ENCODE peak calls at places on chromosomes 2 and 18, in five cellular contexts. One of them, this sample, is unnamed.

GRCh38 chr2:75476778-75477177 is 84.0 kb downstream of the EVA1A start:
- DNase-seq in fibroblast of villous mesenchyme: no peak
- DNase-seq in H9: no peak
- DNase-seq in fibroblast of pulmonary artery: peak; percentile 13
- DNase-seq in activated CD4-positive, alpha-beta T cell treated with anti-CD3 and anti-CD28 coated beads, Interleukin-2, amount 50 U/mL, for 4 hours: no peak
- DNase-seq in this sample: peak; percentile 31

GRCh38 chr2:159516241-159516758 is 100.0 kb downstream of the BAZ2B start:
- DNase-seq in H9: no peak
- DNase-seq in fibroblast of pulmonary artery: peak; percentile 39
- DNase-seq in activated CD4-positive, alpha-beta T cell treated with anti-CD3 and anti-CD28 coated beads, Interleukin-2, amount 50 U/mL, for 4 hours: no peak
- DNase-seq in fibroblast of villous mesenchyme: peak; percentile 28
- DNase-seq in this sample: peak; percentile 58

GRCh38 chr18:48186084-48186798 is 222.9 kb downstream of the ZBTB7C start:
- DNase-seq in H9: peak; percentile 25
- DNase-seq in fibroblast of pulmonary artery: no peak
- DNase-seq in fibroblast of villous mesenchyme: no peak
- DNase-seq in activated CD4-positive, alpha-beta T cell treated with anti-CD3 and anti-CD28 coated beads, Interleukin-2, amount 50 U/mL, for 4 hours: no peak
- DNase-seq in this sample: no peak

GRCh38 chr2:181457121-181457740 is at the start of gene ITGA4:
- DNase-seq in fibroblast of villous mesenchyme: peak; percentile 82
- DNase-seq in H9: peak; percentile 80
- DNase-seq in activated CD4-positive, alpha-beta T cell treated with anti-CD3 and anti-CD28 coated beads, Interleukin-2, amount 50 U/mL, for 4 hours: peak; percentile 80
- DNase-seq in fibroblast of pulmonary artery: peak; percentile 83
- DNase-seq in this sample: peak; percentile 70

GRCh38 chr2:73828818-73829570 is at the start of gene STAMBP:
- DNase-seq in fibroblast of pulmonary artery: peak; percentile 97
- DNase-seq in fibroblast of villous mesenchyme: peak; percentile 97
- DNase-seq in H9: peak; percentile 96
- DNase-seq in activated CD4-positive, alpha-beta T cell treated with anti-CD3 and anti-CD28 coated beads, Interleukin-2, amount 50 U/mL, for 4 hours: peak; percentile 87
- DNase-seq in this sample: peak; percentile 95

GRCh38 chr2:10863837-10864236 is 47.9 kb upstream of the KCNF1 start:
- DNase-seq in H9: no peak
- DNase-seq in activated CD4-positive, alpha-beta T cell treated with anti-CD3 and anti-CD28 coated beads, Interleukin-2, amount 50 U/mL, for 4 hours: no peak
- DNase-seq in fibroblast of villous mesenchyme: no peak
- DNase-seq in fibroblast of pulmonary artery: no peak
- DNase-seq in this sample: no peak

GRCh38 chr2:181396575-181397062 is 60.6 kb upstream of the ITGA4 start:
- DNase-seq in activated CD4-positive, alpha-beta T cell treated with anti-CD3 and anti-CD28 coated beads, Interleukin-2, amount 50 U/mL, for 4 hours: no peak
- DNase-seq in fibroblast of pulmonary artery: no peak
- DNase-seq in fibroblast of villous mesenchyme: peak; percentile 73
- DNase-seq in H9: no peak
- DNase-seq in this sample: peak; percentile 19

GRCh38 chr2:224982910-224983688 is 59.2 kb downstream of the DOCK10 start:
- DNase-seq in activated CD4-positive, alpha-beta T cell treated with anti-CD3 and anti-CD28 coated beads, Interleukin-2, amount 50 U/mL, for 4 hours: no peak
- DNase-seq in H9: no peak
- DNase-seq in fibroblast of villous mesenchyme: peak; percentile 54
- DNase-seq in fibroblast of pulmonary artery: peak; percentile 71
- DNase-seq in this sample: peak; percentile 91

GRCh38 chr2:85485815-85486214 is 53.2 kb upstream of the MAT2A start:
- DNase-seq in activated CD4-positive, alpha-beta T cell treated with anti-CD3 and anti-CD28 coated beads, Interleukin-2, amount 50 U/mL, for 4 hours: no peak
- DNase-seq in fibroblast of pulmonary artery: peak; percentile 44
- DNase-seq in H9: no peak
- DNase-seq in fibroblast of villous mesenchyme: peak; percentile 52
- DNase-seq in this sample: peak; percentile 39

GRCh38 chr18:40608220-40608619 is 1346.8 kb upstream of the PIK3C3 start:
- DNase-seq in fibroblast of villous mesenchyme: peak; percentile 1
- DNase-seq in H9: no peak
- DNase-seq in fibroblast of pulmonary artery: peak; percentile 41
- DNase-seq in activated CD4-positive, alpha-beta T cell treated with anti-CD3 and anti-CD28 coated beads, Interleukin-2, amount 50 U/mL, for 4 hours: no peak
- DNase-seq in this sample: no peak

GRCh38 chr2:33051586-33052385 is 105.0 kb downstream of the LTBP1 start:
- DNase-seq in fibroblast of pulmonary artery: peak; percentile 63
- DNase-seq in fibroblast of villous mesenchyme: peak; percentile 92
- DNase-seq in H9: no peak
- DNase-seq in activated CD4-positive, alpha-beta T cell treated with anti-CD3 and anti-CD28 coated beads, Interleukin-2, amount 50 U/mL, for 4 hours: no peak
- DNase-seq in this sample: peak; percentile 95

GRCh38 chr2:182047544-182047943 is 61.9 kb downstream of the PPP1R1C start:
- DNase-seq in fibroblast of villous mesenchyme: no peak
- DNase-seq in H9: no peak
- DNase-seq in activated CD4-positive, alpha-beta T cell treated with anti-CD3 and anti-CD28 coated beads, Interleukin-2, amount 50 U/mL, for 4 hours: no peak
- DNase-seq in fibroblast of pulmonary artery: no peak
- DNase-seq in this sample: peak; percentile 36

GRCh38 chr2:138078153-138078552 is 113.9 kb downstream of the HNMT start:
- DNase-seq in activated CD4-positive, alpha-beta T cell treated with anti-CD3 and anti-CD28 coated beads, Interleukin-2, amount 50 U/mL, for 4 hours: no peak
- DNase-seq in H9: no peak
- DNase-seq in fibroblast of pulmonary artery: no peak
- DNase-seq in fibroblast of villous mesenchyme: no peak
- DNase-seq in this sample: no peak

GRCh38 chr2:26178246-26178645 is 5.4 kb downstream of the GAREM2 start:
- DNase-seq in H9: no peak
- DNase-seq in activated CD4-positive, alpha-beta T cell treated with anti-CD3 and anti-CD28 coated beads, Interleukin-2, amount 50 U/mL, for 4 hours: no peak
- DNase-seq in fibroblast of villous mesenchyme: no peak
- DNase-seq in fibroblast of pulmonary artery: no peak
- DNase-seq in this sample: no peak

GRCh38 chr2:134021830-134022524 is 231.9 kb upstream of the MGAT5 start:
- DNase-seq in fibroblast of pulmonary artery: no peak
- DNase-seq in activated CD4-positive, alpha-beta T cell treated with anti-CD3 and anti-CD28 coated beads, Interleukin-2, amount 50 U/mL, for 4 hours: no peak
- DNase-seq in fibroblast of villous mesenchyme: no peak
- DNase-seq in H9: no peak
- DNase-seq in this sample: no peak

GRCh38 chr2:2107140-2107539 is 223.9 kb downstream of the MYT1L start:
- DNase-seq in fibroblast of pulmonary artery: no peak
- DNase-seq in H9: no peak
- DNase-seq in fibroblast of villous mesenchyme: no peak
- DNase-seq in activated CD4-positive, alpha-beta T cell treated with anti-CD3 and anti-CD28 coated beads, Interleukin-2, amount 50 U/mL, for 4 hours: no peak
- DNase-seq in this sample: no peak

GRCh38 chr2:241020629-241021190 is 22.3 kb downstream of the SNED1 start:
- DNase-seq in H9: no peak
- DNase-seq in fibroblast of villous mesenchyme: no peak
- DNase-seq in activated CD4-positive, alpha-beta T cell treated with anti-CD3 and anti-CD28 coated beads, Interleukin-2, amount 50 U/mL, for 4 hours: no peak
- DNase-seq in fibroblast of pulmonary artery: no peak
- DNase-seq in this sample: no peak

GRCh38 chr2:176544579-176545365 is 275.5 kb downstream of the MTX2 start:
- DNase-seq in fibroblast of pulmonary artery: no peak
- DNase-seq in activated CD4-positive, alpha-beta T cell treated with anti-CD3 and anti-CD28 coated beads, Interleukin-2, amount 50 U/mL, for 4 hours: no peak
- DNase-seq in fibroblast of villous mesenchyme: no peak
- DNase-seq in H9: no peak
- DNase-seq in this sample: no peak

GRCh38 chr2:116810645-116811044 is 1003.8 kb upstream of the DDX18 start:
- DNase-seq in fibroblast of villous mesenchyme: no peak
- DNase-seq in fibroblast of pulmonary artery: no peak
- DNase-seq in activated CD4-positive, alpha-beta T cell treated with anti-CD3 and anti-CD28 coated beads, Interleukin-2, amount 50 U/mL, for 4 hours: no peak
- DNase-seq in H9: no peak
- DNase-seq in this sample: no peak

GRCh38 chr2:95695613-95696012 is 103.8 kb downstream of the TRIM43 start:
- DNase-seq in activated CD4-positive, alpha-beta T cell treated with anti-CD3 and anti-CD28 coated beads, Interleukin-2, amount 50 U/mL, for 4 hours: no peak
- DNase-seq in fibroblast of pulmonary artery: peak; percentile 17
- DNase-seq in H9: no peak
- DNase-seq in fibroblast of villous mesenchyme: no peak
- DNase-seq in this sample: no peak

GRCh38 chr2:155250800-155251199 is 552.3 kb downstream of the KCNJ3 start:
- DNase-seq in activated CD4-positive, alpha-beta T cell treated with anti-CD3 and anti-CD28 coated beads, Interleukin-2, amount 50 U/mL, for 4 hours: no peak
- DNase-seq in fibroblast of villous mesenchyme: no peak
- DNase-seq in fibroblast of pulmonary artery: no peak
- DNase-seq in H9: no peak
- DNase-seq in this sample: peak; percentile 0

GRCh38 chr18:6591491-6591890 is 138.0 kb upstream of the ARHGAP28 start:
- DNase-seq in activated CD4-positive, alpha-beta T cell treated with anti-CD3 and anti-CD28 coated beads, Interleukin-2, amount 50 U/mL, for 4 hours: no peak
- DNase-seq in fibroblast of villous mesenchyme: no peak
- DNase-seq in fibroblast of pulmonary artery: no peak
- DNase-seq in H9: no peak
- DNase-seq in this sample: peak; percentile 21

GRCh38 chr2:218871345-218872302 is 9.0 kb upstream of the WNT10A start:
- DNase-seq in activated CD4-positive, alpha-beta T cell treated with anti-CD3 and anti-CD28 coated beads, Interleukin-2, amount 50 U/mL, for 4 hours: no peak
- DNase-seq in fibroblast of pulmonary artery: no peak
- DNase-seq in H9: no peak
- DNase-seq in fibroblast of villous mesenchyme: no peak
- DNase-seq in this sample: no peak

GRCh38 chr2:167134381-167135072 is 246.2 kb downstream of the XIRP2 start:
- DNase-seq in activated CD4-positive, alpha-beta T cell treated with anti-CD3 and anti-CD28 coated beads, Interleukin-2, amount 50 U/mL, for 4 hours: no peak
- DNase-seq in fibroblast of villous mesenchyme: peak; percentile 68
- DNase-seq in fibroblast of pulmonary artery: peak; percentile 57
- DNase-seq in H9: no peak
- DNase-seq in this sample: peak; percentile 91

GRCh38 chr2:163934134-163934533 is 198.3 kb upstream of the FIGN start:
- DNase-seq in fibroblast of pulmonary artery: no peak
- DNase-seq in activated CD4-positive, alpha-beta T cell treated with anti-CD3 and anti-CD28 coated beads, Interleukin-2, amount 50 U/mL, for 4 hours: no peak
- DNase-seq in fibroblast of villous mesenchyme: no peak
- DNase-seq in H9: no peak
- DNase-seq in this sample: no peak

GRCh38 chr2:69241039-69241586 is 145.9 kb downstream of the GFPT1 start:
- DNase-seq in activated CD4-positive, alpha-beta T cell treated with anti-CD3 and anti-CD28 coated beads, Interleukin-2, amount 50 U/mL, for 4 hours: no peak
- DNase-seq in fibroblast of pulmonary artery: no peak
- DNase-seq in H9: no peak
- DNase-seq in fibroblast of villous mesenchyme: peak; percentile 49
- DNase-seq in this sample: peak; percentile 32

GRCh38 chr18:50629148-50629631 is 69.3 kb downstream of the MAPK4 start:
- DNase-seq in fibroblast of villous mesenchyme: no peak
- DNase-seq in H9: no peak
- DNase-seq in activated CD4-positive, alpha-beta T cell treated with anti-CD3 and anti-CD28 coated beads, Interleukin-2, amount 50 U/mL, for 4 hours: no peak
- DNase-seq in fibroblast of pulmonary artery: no peak
- DNase-seq in this sample: peak; percentile 9

GRCh38 chr2:64678771-64679615 is 25.3 kb upstream of the SERTAD2 start:
- DNase-seq in H9: no peak
- DNase-seq in fibroblast of villous mesenchyme: no peak
- DNase-seq in fibroblast of pulmonary artery: no peak
- DNase-seq in activated CD4-positive, alpha-beta T cell treated with anti-CD3 and anti-CD28 coated beads, Interleukin-2, amount 50 U/mL, for 4 hours: no peak
- DNase-seq in this sample: no peak

GRCh38 chr18:58183226-58183625 is 139.2 kb downstream of the NEDD4L start:
- DNase-seq in H9: no peak
- DNase-seq in fibroblast of pulmonary artery: no peak
- DNase-seq in activated CD4-positive, alpha-beta T cell treated with anti-CD3 and anti-CD28 coated beads, Interleukin-2, amount 50 U/mL, for 4 hours: no peak
- DNase-seq in fibroblast of villous mesenchyme: no peak
- DNase-seq in this sample: no peak

GRCh38 chr18:79635127-79635726 is 44.4 kb upstream of the CTDP1 start:
- DNase-seq in fibroblast of villous mesenchyme: no peak
- DNase-seq in fibroblast of pulmonary artery: no peak
- DNase-seq in H9: peak; percentile 17
- DNase-seq in activated CD4-positive, alpha-beta T cell treated with anti-CD3 and anti-CD28 coated beads, Interleukin-2, amount 50 U/mL, for 4 hours: no peak
- DNase-seq in this sample: no peak

GRCh38 chr18:7608174-7608550 is 41.0 kb downstream of the PTPRM start:
- DNase-seq in H9: no peak
- DNase-seq in fibroblast of villous mesenchyme: no peak
- DNase-seq in activated CD4-positive, alpha-beta T cell treated with anti-CD3 and anti-CD28 coated beads, Interleukin-2, amount 50 U/mL, for 4 hours: no peak
- DNase-seq in fibroblast of pulmonary artery: peak; percentile 16
- DNase-seq in this sample: no peak

GRCh38 chr2:209383212-209383611 is 40.6 kb upstream of the MAP2 start:
- DNase-seq in H9: no peak
- DNase-seq in activated CD4-positive, alpha-beta T cell treated with anti-CD3 and anti-CD28 coated beads, Interleukin-2, amount 50 U/mL, for 4 hours: no peak
- DNase-seq in fibroblast of pulmonary artery: peak; percentile 87
- DNase-seq in fibroblast of villous mesenchyme: peak; percentile 72
- DNase-seq in this sample: peak; percentile 86

GRCh38 chr2:29232041-29232440 is 116.8 kb downstream of the CLIP4 start:
- DNase-seq in activated CD4-positive, alpha-beta T cell treated with anti-CD3 and anti-CD28 coated beads, Interleukin-2, amount 50 U/mL, for 4 hours: no peak
- DNase-seq in fibroblast of pulmonary artery: no peak
- DNase-seq in H9: no peak
- DNase-seq in fibroblast of villous mesenchyme: no peak
- DNase-seq in this sample: no peak

GRCh38 chr2:70939847-70940580 is 4.3 kb downstream of the ATP6V1B1 start:
- DNase-seq in H9: peak; percentile 26
- DNase-seq in fibroblast of pulmonary artery: no peak
- DNase-seq in fibroblast of villous mesenchyme: no peak
- DNase-seq in activated CD4-positive, alpha-beta T cell treated with anti-CD3 and anti-CD28 coated beads, Interleukin-2, amount 50 U/mL, for 4 hours: no peak
- DNase-seq in this sample: no peak

This sample was measured in fibroblast of mammary gland.